ENCODE peak calls at places on chromosome 1, in six cellular contexts. H is glutamatergic neuron, W is fibroblast of pulmonary artery, Q is A549, M is hepatocyte, Z is psoas muscle. J is an unnamed sample.

GRCh38 chr1:111813440-111814304 is 58.0 kb downstream of the DDX20 start:
- DNase-seq in H (peak; percentile 28), W (no peak), Q (no peak), M (no peak), Z (no peak), J (no peak)

GRCh38 chr1:52751589-52752306 is 25.5 kb downstream of the ZYG11B start:
- DNase-seq in H (no peak), W (peak; percentile 81), Q (no peak), M (peak; percentile 48), Z (no peak), J (no peak)

GRCh38 chr1:150168960-150169565 is 19.3 kb downstream of the PLEKHO1 start:
- DNase-seq in H (peak; percentile 81), W (peak; percentile 75), Q (peak; percentile 65), M (peak; percentile 87), Z (peak; percentile 62), J (peak; percentile 85)

GRCh38 chr1:30329802-30330557 is 393.4 kb downstream of the MATN1 start:
- DNase-seq in H (no peak), W (no peak), Q (no peak), M (no peak), Z (no peak), J (no peak)

GRCh38 chr1:178724386-178724733 is 684 bp upstream of the RALGPS2 start:
- DNase-seq in H (no peak), W (no peak), Q (no peak), M (no peak), Z (no peak), J (no peak)

GRCh38 chr1:226064168-226064815 is 1.8 kb downstream of the H3-3A start:
- DNase-seq in H (no peak), W (peak; percentile 33), Q (peak; percentile 26), M (no peak), Z (no peak), J (no peak)

GRCh38 chr1:199295102-199295501 is 656.3 kb downstream of the PTPRC start:
- DNase-seq in H (no peak), W (no peak), Q (no peak), M (no peak), Z (no peak), J (no peak)

GRCh38 chr1:51063121-51063520 is 38.9 kb upstream of the C1orf185 start:
- DNase-seq in H (no peak), W (peak; percentile 92), Q (peak; percentile 67), M (peak; percentile 11), Z (no peak), J (no peak)

GRCh38 chr1:147822292-147822691 is 61.9 kb upstream of the GJA5 start:
- DNase-seq in H (no peak), W (no peak), Q (no peak), M (peak; percentile 11), Z (no peak), J (no peak)

GRCh38 chr1:71593523-71593922 is 512.7 kb upstream of the ZRANB2 start:
- DNase-seq in H (no peak), W (peak; percentile 4), Q (no peak), M (no peak), Z (no peak), J (peak; percentile 8)

GRCh38 chr1:117044217-117044616 is 15.9 kb upstream of the TTF2 start:
- DNase-seq in H (no peak), W (no peak), Q (no peak), M (no peak), Z (no peak), J (no peak)

GRCh38 chr1:34871443-34872132 is 12.0 kb upstream of the SMIM12 start:
- DNase-seq in H (no peak), W (no peak), Q (no peak), M (no peak), Z (no peak), J (no peak)

GRCh38 chr1:212432163-212432705 is 486 bp upstream of the NENF start:
- DNase-seq in H (no peak), W (no peak), Q (no peak), M (no peak), Z (no peak), J (no peak)

GRCh38 chr1:161324020-161324419 is 9.8 kb downstream of the SDHC start:
- DNase-seq in H (no peak), W (no peak), Q (no peak), M (no peak), Z (no peak), J (no peak)

GRCh38 chr1:46424730-46425129 is 30.6 kb downstream of the FAAH start:
- DNase-seq in H (no peak), W (no peak), Q (no peak), M (no peak), Z (no peak), J (no peak)

GRCh38 chr1:54371038-54371935 is 34.9 kb downstream of the SSBP3 start:
- DNase-seq in H (no peak), W (no peak), Q (no peak), M (no peak), Z (no peak), J (no peak)

GRCh38 chr1:96997717-96998116 is 276.1 kb downstream of the PTBP2 start:
- DNase-seq in H (no peak), W (no peak), Q (no peak), M (no peak), Z (no peak), J (no peak)

GRCh38 chr1:41102208-41102607 is 80.7 kb upstream of the SLFNL1 start:
- DNase-seq in H (no peak), W (peak; percentile 98), Q (peak; percentile 29), M (peak; percentile 72), Z (peak; percentile 88), J (no peak)

GRCh38 chr1:19852036-19852435 is 30.2 kb upstream of the OTUD3 start:
- DNase-seq in H (no peak), W (no peak), Q (no peak), M (no peak), Z (no peak), J (no peak)

GRCh38 chr1:31674626-31675025 is 29.2 kb downstream of the COL16A1 start:
- DNase-seq in H (no peak), W (no peak), Q (no peak), M (no peak), Z (no peak), J (no peak)

GRCh38 chr1:39469150-39469549 is 22.3 kb upstream of the BMP8A start:
- DNase-seq in H (no peak), W (no peak), Q (no peak), M (no peak), Z (no peak), J (no peak)
- TF ChIP-seq CTCF in H (no peak), W (no peak), Q (no peak), M (no peak), Z (no peak), J (no peak)

DNA sequence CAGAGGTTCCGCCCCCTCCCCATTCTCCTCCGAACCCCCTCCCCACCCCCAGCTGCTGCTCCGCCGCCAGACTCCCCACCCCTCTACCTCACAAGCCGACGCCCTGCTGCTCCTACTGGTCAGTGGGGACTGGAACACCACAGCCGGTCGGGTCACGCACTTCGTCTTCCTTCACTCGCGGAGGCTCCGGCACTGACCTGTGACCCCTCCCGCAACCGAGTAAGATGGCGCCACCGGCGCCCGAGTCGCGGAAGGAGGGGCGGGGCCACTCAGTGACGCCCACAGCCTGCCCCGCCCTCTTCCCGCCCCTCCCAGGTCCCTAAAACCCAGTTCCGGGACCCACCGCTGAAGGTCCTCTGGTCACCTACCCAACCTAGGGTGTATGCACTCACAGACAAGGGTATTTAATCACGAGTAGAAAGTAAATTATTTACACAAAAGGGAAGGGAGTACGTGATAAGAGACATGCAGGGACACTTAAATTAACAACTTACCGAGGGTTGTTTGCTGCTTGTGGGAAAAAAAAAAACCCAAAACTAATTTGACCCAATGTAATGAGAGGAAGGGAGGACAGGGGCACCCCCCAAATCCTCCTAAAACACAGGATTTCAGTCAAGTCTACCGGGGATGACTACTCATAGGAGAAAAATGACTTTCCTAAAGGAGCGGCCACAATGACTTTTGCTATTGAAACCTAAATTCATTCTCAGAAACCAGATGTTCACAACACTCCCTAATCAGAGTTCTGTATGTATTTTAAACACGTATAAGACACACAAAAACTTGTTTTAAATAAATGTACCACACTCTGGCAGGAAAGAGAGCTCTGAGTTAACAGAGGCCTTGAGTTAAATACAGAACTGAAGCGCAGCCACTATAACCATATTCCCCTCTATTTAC is at the start of gene RIT1:
- DNase-seq in H (peak; percentile 91), W (peak; percentile 78), Q (peak; percentile 86), M (peak; percentile 94), Z (peak; percentile 87), J (peak; percentile 84)
- TF ChIP-seq CTCF in H (no peak), W (no peak), Q (no peak), M (peak; percentile 0), Z (no peak), J (no peak)

GRCh38 chr1:201465698-201466290 is 3.2 kb downstream of the PHLDA3 start:
- DNase-seq in H (no peak), W (no peak), Q (no peak), M (no peak), Z (no peak), J (no peak)

GRCh38 chr1:201461193-201461657 is 7.8 kb downstream of the PHLDA3 start:
- DNase-seq in H (no peak), W (peak; percentile 96), Q (peak; percentile 93), M (peak; percentile 89), Z (peak; percentile 60), J (no peak)

GRCh38 chr1:201460783-201461182 is 8.2 kb downstream of the PHLDA3 start:
- DNase-seq in H (no peak), W (no peak), Q (no peak), M (peak; percentile 2), Z (no peak), J (no peak)

GRCh38 chr1:201461783-201462441 is 7.1 kb downstream of the PHLDA3 start:
- DNase-seq in H (no peak), W (peak; percentile 98), Q (peak; percentile 90), M (peak; percentile 91), Z (peak; percentile 93), J (no peak)

DNA sequence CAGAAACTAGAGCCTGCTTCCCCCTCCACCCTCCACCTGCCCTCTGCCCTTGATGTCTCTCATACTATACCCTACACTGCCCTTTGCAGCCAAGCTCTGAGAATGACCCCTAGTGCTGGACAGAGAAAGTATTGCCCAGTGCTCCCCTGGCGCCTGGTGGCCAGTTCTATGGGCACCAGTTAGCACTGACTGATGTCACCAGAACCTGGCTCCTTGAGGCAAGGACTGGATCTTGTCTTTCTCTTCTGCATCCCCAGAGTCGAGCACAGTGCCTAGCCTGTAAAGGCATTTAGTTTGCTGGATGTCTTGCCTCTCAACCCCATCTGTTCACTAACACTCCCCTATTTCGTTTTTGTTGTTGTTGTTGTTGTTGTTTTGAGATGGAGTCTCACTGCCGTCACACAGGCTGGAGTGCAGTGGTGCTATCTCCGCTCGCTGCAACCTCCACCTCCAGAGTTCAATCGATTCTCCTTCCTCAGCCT is 5.9 kb downstream of the PHLDA3 start:
- DNase-seq in H (no peak), W (no peak), Q (peak; percentile 57), M (peak; percentile 17), Z (peak; percentile 51), J (no peak)
- TF ChIP-seq CTCF in H (no peak), W (peak; percentile 34), Q (peak; percentile 24), M (no peak), Z (peak; percentile 47), J (no peak)

GRCh38 chr1:67890862-67891261 is 57.6 kb upstream of the GNG12 start:
- DNase-seq in H (no peak), W (no peak), Q (no peak), M (no peak), Z (no peak), J (no peak)

GRCh38 chr1:67888208-67888607 is 54.9 kb upstream of the GNG12 start:
- DNase-seq in H (no peak), W (no peak), Q (no peak), M (no peak), Z (no peak), J (no peak)

GRCh38 chr1:67889940-67890567 is 56.8 kb upstream of the GNG12 start:
- DNase-seq in H (no peak), W (peak; percentile 89), Q (peak; percentile 69), M (peak; percentile 41), Z (no peak), J (no peak)

GRCh38 chr1:67888707-67889106 is 55.4 kb upstream of the GNG12 start:
- DNase-seq in H (no peak), W (peak; percentile 25), Q (no peak), M (no peak), Z (no peak), J (no peak)

GRCh38 chr1:67889466-67889865 is 56.2 kb upstream of the GNG12 start:
- DNase-seq in H (no peak), W (no peak), Q (no peak), M (no peak), Z (no peak), J (no peak)
- TF ChIP-seq CTCF in H (no peak), W (no peak), Q (no peak), M (no peak), Z (no peak), J (no peak)